ENCODE peak calls at places on chromosome 16, in four cellular contexts. H, J, V and E are unnamed samples.

GRCh38 chr16:3514621-3515020 is 13.8 kb downstream of the CLUAP1 start:
- DNase-seq in V (no peak), H (no peak), J (no peak), E (no peak)

GRCh38 chr16:80144191-80144590 is 396.6 kb upstream of the DYNLRB2 start:
- DNase-seq in J (no peak), H (no peak), V (no peak), E (no peak)

GRCh38 chr16:88763502-88764053 is 21.4 kb downstream of the PIEZO1 start:
- DNase-seq in V (peak), H (no peak), J (no peak), E (no peak)

GRCh38 chr16:4298761-4299522 is 16.9 kb upstream of the GLIS2 start:
- DNase-seq in H (peak), J (peak), V (peak), E (no peak)

GRCh38 chr16:20336955-20337354 is 9.6 kb upstream of the GP2 start:
- DNase-seq in H (no peak), V (no peak), J (no peak), E (no peak)

GRCh38 chr16:74633686-74634085 is 26.8 kb upstream of the GLG1 start:
- DNase-seq in J (no peak), H (no peak), V (no peak), E (no peak)

GRCh38 chr16:2765462-2766404 is 11.3 kb downstream of the ELOB start:
- DNase-seq in H (no peak), J (no peak), V (peak), E (no peak)

GRCh38 chr16:17488506-17488905 is 17.7 kb upstream of the XYLT1 start:
- DNase-seq in V (no peak), H (no peak), J (no peak), E (no peak)

GRCh38 chr16:70695351-70696070 is 9.7 kb upstream of the MTSS2 start:
- DNase-seq in J (no peak), H (no peak), V (peak), E (no peak)

GRCh38 chr16:2842340-2843000 is 12.4 kb downstream of the ZG16B start:
- DNase-seq in J (no peak), V (peak), H (no peak), E (no peak)

GRCh38 chr16:424033-424622 is 1.3 kb upstream of the RAB11FIP3 start:
- DNase-seq in V (no peak), H (no peak), J (peak), E (peak)

GRCh38 chr16:1707193-1707790 is 1.3 kb downstream of the MAPK8IP3 start:
- DNase-seq in H (no peak), J (no peak), V (no peak), E (no peak)

GRCh38 chr16:2520784-2521577 is 810 bp downstream of the AMDHD2 start:
- DNase-seq in J (no peak), V (peak), H (peak), E (no peak)

GRCh38 chr16:82585675-82586074 is 41.1 kb upstream of the CDH13 start:
- DNase-seq in H (no peak), J (no peak), V (no peak), E (no peak)

GRCh38 chr16:84308120-84308519 is 13.4 kb downstream of the WFDC1 start:
- DNase-seq in V (peak), H (peak), J (no peak), E (no peak)

GRCh38 chr16:27450836-27451341 is 48.9 kb downstream of the IL21R start:
- DNase-seq in V (no peak), H (no peak), J (no peak), E (no peak)

GRCh38 chr16:50697881-50698767 is 4.7 kb downstream of the NOD2 start:
- DNase-seq in V (no peak), J (peak), H (no peak), E (no peak)

GRCh38 chr16:81632392-81633146 is 146.5 kb upstream of the PLCG2 start:
- DNase-seq in J (no peak), V (peak), H (no peak), E (no peak)

GRCh38 chr16:72120026-72120425 is 26.4 kb downstream of the DHX38 start:
- DNase-seq in V (no peak), J (no peak), H (no peak), E (no peak)

GRCh38 chr16:57469917-57470470 is 7.5 kb downstream of the POLR2C start:
- DNase-seq in J (no peak), V (no peak), H (no peak), E (no peak)

GRCh38 chr16:48384982-48385271 is 286 bp downstream of the SIAH1 start:
- DNase-seq in V (no peak), J (no peak), H (no peak), E (no peak)

GRCh38 chr16:70703041-70703834 is 17.4 kb upstream of the MTSS2 start:
- DNase-seq in V (no peak), J (peak), H (peak), E (peak)

GRCh38 chr16:8673611-8674412 is 605 bp upstream of the ABAT start:
- DNase-seq in J (no peak), V (no peak), H (no peak), E (no peak)

GRCh38 chr16:68936729-68937631 is 93.6 kb downstream of the TANGO6 start:
- DNase-seq in V (no peak), H (no peak), J (no peak), E (no peak)

GRCh38 chr16:88774544-88775393 is 10.3 kb downstream of the PIEZO1 start:
- DNase-seq in J (no peak), V (no peak), H (no peak), E (no peak)

GRCh38 chr16:22265351-22265750 is 31.9 kb upstream of the POLR3E start:
- DNase-seq in V (no peak), H (no peak), J (no peak), E (no peak)

GRCh38 chr16:20611350-20611902 is 35.3 kb upstream of the ACSM2B start:
- DNase-seq in V (peak), H (no peak), J (no peak), E (no peak)

GRCh38 chr16:56625140-56625942 is at the start of gene MT1E:
- DNase-seq in J (peak), V (peak), H (peak), E (no peak)

GRCh38 chr16:593406-593805 is 3.5 kb downstream of the RAB40C start:
- DNase-seq in J (no peak), H (no peak), V (peak), E (no peak)

GRCh38 chr16:55328611-55329569 is 4.9 kb downstream of the IRX6 start:
- DNase-seq in J (no peak), H (peak), V (no peak), E (no peak)

GRCh38 chr16:15641753-15642556 is 999 bp downstream of the MARF1 start:
- DNase-seq in J (no peak), V (no peak), H (no peak), E (no peak)

GRCh38 chr16:15640966-15641365 is 2.0 kb downstream of the MARF1 start:
- DNase-seq in V (no peak), J (no peak), H (no peak), E (no peak)

GRCh38 chr16:15642557-15643452 is at the start of gene MARF1:
- DNase-seq in J (peak), V (peak), H (peak), E (peak)

GRCh38 chr16:15644306-15644961 is 1.5 kb upstream of the MARF1 start:
- DNase-seq in V (no peak), J (no peak), H (no peak), E (no peak)

DNA sequence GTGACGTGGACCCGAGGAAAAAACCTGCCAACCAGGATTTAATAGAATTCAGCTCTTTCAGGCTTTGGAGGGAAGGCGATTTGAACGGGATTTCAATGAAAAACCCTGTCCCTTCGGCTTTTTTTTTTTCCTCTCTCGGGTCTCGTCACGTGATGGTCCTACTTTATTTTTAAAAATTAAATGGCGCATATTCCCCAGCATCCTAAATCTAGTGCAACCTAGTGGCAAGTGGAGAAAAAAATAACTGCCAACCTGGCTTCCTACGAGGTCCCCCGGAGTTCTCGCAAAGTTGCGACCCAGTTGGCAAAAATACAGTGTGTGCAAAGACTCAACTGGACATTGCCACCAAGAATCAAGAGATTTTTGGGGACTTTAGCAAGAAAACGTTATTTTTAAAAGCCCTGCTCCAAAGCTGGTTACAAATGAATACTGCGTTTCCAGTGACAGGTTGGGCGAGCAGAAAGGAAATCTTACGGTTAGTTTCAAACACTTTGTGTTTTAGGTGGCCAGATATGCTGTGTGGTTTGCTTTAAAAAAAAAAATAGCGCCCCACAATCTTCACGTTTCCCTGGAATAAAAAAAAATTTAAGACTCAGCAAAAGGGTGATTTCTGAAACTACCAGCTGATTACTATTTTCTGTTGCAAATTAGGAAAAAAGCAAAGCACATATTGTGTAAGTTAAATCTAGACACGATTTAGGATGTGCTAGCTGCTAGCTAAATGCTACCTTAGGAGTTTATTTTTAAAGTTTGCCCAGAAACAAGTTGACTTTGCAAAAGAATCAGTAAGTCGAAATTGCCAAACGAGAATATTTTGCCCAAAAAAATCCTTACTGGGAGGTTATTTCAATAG is 725 bp upstream of the MARF1 start:
- DNase-seq in J (peak), V (no peak), H (no peak), E (no peak)
- TF ChIP-seq CTCF in J (peak), V (peak), H (no peak), E (peak)

GRCh38 chr16:87057951-87058560 is 259.1 kb downstream of the C16orf95 start:
- DNase-seq in V (no peak), H (no peak), J (no peak), E (no peak)

GRCh38 chr16:87058728-87059250 is 258.4 kb downstream of the C16orf95 start:
- DNase-seq in V (no peak), H (no peak), J (no peak), E (no peak)

GRCh38 chr16:87061521-87061920 is 255.7 kb downstream of the C16orf95 start:
- DNase-seq in J (no peak), H (no peak), V (no peak), E (no peak)

GRCh38 chr16:87062569-87063442 is 254.4 kb downstream of the C16orf95 start:
- DNase-seq in J (no peak), V (no peak), H (peak), E (peak)

DNA sequence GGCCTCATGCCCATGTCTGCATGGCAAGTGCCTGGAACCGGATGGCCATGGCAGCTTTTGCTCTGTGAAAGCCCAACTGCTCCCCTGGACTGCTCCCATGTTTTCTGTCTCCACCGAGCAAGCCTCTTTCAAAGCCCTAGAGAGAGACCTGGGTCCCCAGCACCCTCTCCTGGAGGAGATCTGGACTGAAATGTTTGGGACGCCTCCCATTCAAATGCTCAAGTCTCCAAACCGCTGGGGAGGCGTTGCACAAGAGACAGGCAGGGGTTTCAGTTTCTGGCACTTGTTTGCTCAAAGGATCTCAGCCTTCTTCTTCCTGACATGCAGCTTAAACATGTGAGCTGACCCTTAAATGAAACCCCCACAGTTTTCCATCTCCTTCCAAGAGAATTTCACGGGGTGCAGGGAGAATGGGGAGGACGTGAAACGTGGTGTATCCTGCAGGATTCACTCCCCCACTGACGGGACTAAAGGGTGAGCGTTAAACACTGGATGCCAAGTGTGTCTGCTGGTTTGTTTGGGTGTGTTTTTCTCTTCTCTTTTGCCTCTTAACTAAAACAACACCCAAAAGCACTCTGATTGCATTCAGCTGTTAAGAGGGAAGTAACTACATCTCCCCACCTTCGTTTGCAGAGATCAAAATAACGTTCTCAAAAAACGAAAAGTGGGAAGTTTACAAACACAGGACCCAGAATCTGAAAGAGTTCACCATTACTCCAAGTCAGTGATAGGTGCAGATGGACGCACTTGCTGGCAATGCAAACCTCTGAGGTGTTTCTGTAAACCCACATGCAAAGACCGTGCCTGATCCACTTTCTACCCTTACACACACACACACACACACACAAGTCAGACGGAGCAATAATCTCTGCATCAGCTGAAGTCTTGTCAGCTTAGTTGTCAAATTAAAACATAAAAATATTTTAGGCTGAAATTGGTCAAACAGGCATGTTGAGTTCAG is 256.9 kb downstream of the C16orf95 start:
- DNase-seq in H (no peak), J (no peak), V (no peak), E (no peak)
- TF ChIP-seq CTCF in H (no peak), J (no peak), V (no peak), E (peak)

GRCh38 chr16:67525176-67525860 is 3.3 kb upstream of the RIPOR1 start:
- DNase-seq in H (no peak), V (no peak), J (peak), E (no peak)
- TF ChIP-seq CTCF in H (no peak), V (no peak), J (no peak), E (no peak)

DNA sequence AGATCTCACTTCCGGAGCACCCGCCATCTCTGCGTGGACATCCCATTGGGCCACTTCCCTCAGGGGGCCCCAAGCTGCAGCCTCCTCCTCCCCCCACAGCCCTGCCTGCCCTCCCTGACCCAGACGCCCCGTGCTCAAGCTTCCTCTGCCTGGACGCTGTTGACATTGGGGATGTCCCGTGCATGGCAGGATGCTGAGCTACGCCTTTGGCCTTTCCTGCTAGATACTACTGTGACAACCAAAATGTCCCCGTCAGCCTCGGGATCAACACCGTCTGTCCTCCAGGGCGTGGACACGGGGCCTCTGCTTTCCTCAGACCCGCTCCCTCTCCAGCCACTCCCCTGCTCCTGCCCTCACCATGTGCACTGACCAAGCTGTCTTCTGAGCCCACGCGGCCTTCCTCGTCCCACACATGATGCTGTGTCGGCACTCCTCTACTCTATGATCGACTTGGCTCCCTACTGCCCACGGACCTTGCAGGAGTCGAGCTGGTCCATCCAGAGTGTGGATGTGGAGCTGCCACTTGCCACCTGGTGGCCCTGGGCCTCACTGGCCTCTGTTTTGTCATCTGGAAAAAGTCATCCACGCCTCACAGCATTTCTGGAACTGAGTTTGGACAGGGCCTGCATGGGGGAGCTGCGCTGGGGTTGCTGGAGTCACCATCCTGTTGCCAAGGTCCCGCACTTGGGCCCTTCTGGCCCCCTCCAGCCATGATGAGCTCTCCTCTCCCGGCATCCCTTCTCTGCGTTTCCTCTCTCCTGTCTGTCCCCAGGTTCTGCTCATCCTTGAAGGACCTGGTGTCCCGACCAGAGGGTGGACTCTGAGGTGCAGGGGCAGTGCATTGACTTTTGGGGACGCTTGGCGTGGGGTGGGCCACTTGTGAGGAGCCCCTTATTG is 221.7 kb upstream of the CIBAR2 start:
- DNase-seq in J (no peak), H (no peak), V (no peak), E (no peak)
- TF ChIP-seq CTCF in J (no peak), H (no peak), V (no peak), E (no peak)